ENCODE peak calls at places on chromosomes 11 and 22, in nine cellular contexts. Y, W, L, P, B, H, D, G and X are unnamed samples.
A peak's percentile ranks its signal among the peaks of the same experiment; 100 is the strongest.

GRCh38 chr22:26367402-26368245 is 61.4 kb upstream of the ASPHD2 start:
- DNase-seq in Y (no peak), W (peak; percentile 37), L (peak; percentile 58), P (no peak), B (no peak), H (no peak), D (peak; percentile 20), G (no peak), X (no peak)

GRCh38 chr11:69449320-69450063 is 32.0 kb upstream of the LINC01488 start:
- DNase-seq in Y (peak; percentile 91), W (peak; percentile 51), L (no peak), P (peak; percentile 84), B (no peak), H (no peak), D (peak; percentile 47), G (peak; percentile 65), X (peak; percentile 88)

GRCh38 chr22:30537083-30537731 is 9.3 kb downstream of the SEC14L6 start:
- DNase-seq in Y (no peak), W (no peak), L (no peak), P (no peak), B (no peak), H (no peak), D (no peak), G (no peak), X (no peak)

GRCh38 chr11:34790620-34791019 is 125.6 kb downstream of the APIP start:
- DNase-seq in Y (no peak), W (no peak), L (no peak), P (no peak), B (no peak), H (no peak), D (no peak), G (no peak), X (no peak)

GRCh38 chr11:65150513-65151271 is 16.4 kb upstream of the SYVN1 start:
- DNase-seq in Y (peak; percentile 97), W (peak; percentile 64), L (no peak), P (peak; percentile 96), B (peak; percentile 85), H (peak; percentile 68), D (peak; percentile 86), G (peak; percentile 75), X (peak; percentile 82)

GRCh38 chr11:250740-251299 is 14.0 kb downstream of the PSMD13 start:
- DNase-seq in Y (no peak), W (peak; percentile 59), L (peak; percentile 73), P (peak; percentile 71), B (peak; percentile 79), H (peak; percentile 70), D (peak; percentile 42), G (no peak), X (peak; percentile 89)

GRCh38 chr22:46663436-46664100 is 43.4 kb downstream of the GRAMD4 start:
- DNase-seq in Y (no peak), W (no peak), L (no peak), P (no peak), B (no peak), H (no peak), D (no peak), G (no peak), X (no peak)

GRCh38 chr22:48248901-48249455 is 1486.5 kb downstream of the TBC1D22A start:
- DNase-seq in Y (no peak), W (no peak), L (no peak), P (peak; percentile 21), B (no peak), H (no peak), D (no peak), G (no peak), X (peak; percentile 39)

GRCh38 chr11:7098235-7098832 is 9.5 kb downstream of the RBMXL2 start:
- DNase-seq in Y (no peak), W (peak; percentile 64), L (peak; percentile 54), P (no peak), B (no peak), H (peak; percentile 8), D (peak; percentile 46), G (no peak), X (no peak)

GRCh38 chr11:4071828-4072421 is 22.7 kb upstream of the RRM1 start:
- DNase-seq in Y (no peak), W (no peak), L (peak; percentile 26), P (no peak), B (no peak), H (no peak), D (no peak), G (no peak), X (no peak)

GRCh38 chr11:66579017-66579606 is 10.7 kb upstream of the CTSF start:
- DNase-seq in Y (peak; percentile 82), W (peak; percentile 65), L (peak; percentile 85), P (peak; percentile 88), B (peak; percentile 85), H (peak; percentile 80), D (peak; percentile 77), G (peak; percentile 80), X (peak; percentile 90)

GRCh38 chr11:45921561-45922424 is 663 bp upstream of the LARGE2 start:
- DNase-seq in Y (peak; percentile 86), W (no peak), L (peak; percentile 98), P (peak; percentile 65), B (peak; percentile 61), H (no peak), D (no peak), G (no peak), X (no peak)

GRCh38 chr11:45918331-45918941 is 759 bp upstream of the PEX16 start:
- DNase-seq in Y (peak; percentile 92), W (peak; percentile 63), L (peak; percentile 89), P (peak; percentile 91), B (peak; percentile 92), H (peak; percentile 79), D (peak; percentile 64), G (peak; percentile 88), X (peak; percentile 95)

GRCh38 chr11:45920531-45921477 is 1.7 kb upstream of the LARGE2 start:
- DNase-seq in Y (peak; percentile 22), W (no peak), L (no peak), P (peak; percentile 33), B (no peak), H (no peak), D (no peak), G (no peak), X (peak; percentile 58)

GRCh38 chr11:45919276-45919675 is 1.6 kb upstream of the PEX16 start:
- DNase-seq in Y (peak; percentile 39), W (no peak), L (no peak), P (no peak), B (peak; percentile 40), H (no peak), D (no peak), G (no peak), X (peak; percentile 77)

DNA sequence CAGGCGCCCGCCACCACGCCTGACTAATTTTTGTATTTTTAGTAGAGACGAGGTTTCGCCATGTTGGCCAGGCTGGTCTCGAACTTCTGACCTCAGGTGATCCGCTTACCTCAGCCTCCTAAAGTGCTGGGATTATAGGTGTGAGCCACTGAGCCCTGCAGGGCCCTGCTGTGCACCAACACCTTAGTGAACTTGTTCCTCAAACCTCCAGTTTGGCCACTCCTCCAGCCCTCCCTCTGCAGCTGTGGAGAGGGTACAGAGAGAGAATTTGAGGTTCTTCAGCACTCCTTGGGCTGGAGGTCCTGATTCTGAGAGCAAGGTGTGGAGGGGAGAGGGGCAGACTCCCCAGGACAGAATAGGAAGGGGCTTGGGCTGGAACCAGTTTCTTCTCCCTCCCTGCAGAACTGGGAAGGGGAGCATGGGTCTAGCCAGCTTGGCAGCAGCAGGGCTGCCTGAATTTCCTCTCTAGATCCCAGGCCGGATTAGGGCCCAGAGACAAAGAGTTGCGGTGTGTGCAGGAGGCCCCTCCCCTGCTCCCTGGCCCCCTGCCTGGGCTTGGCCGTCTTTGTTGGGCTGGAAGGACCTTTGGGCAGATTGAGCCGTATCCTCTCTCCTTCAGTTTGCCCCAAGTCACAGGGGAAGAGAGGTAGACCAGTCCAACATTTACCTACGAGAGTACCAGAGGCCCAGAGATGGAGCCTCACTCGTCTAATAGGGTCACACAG is 2.3 kb upstream of the PEX16 start:
- DNase-seq in Y (peak; percentile 30), W (no peak), L (no peak), P (no peak), B (no peak), H (no peak), D (no peak), G (no peak), X (peak; percentile 76)
- H3K4me1 ChIP-seq in Y (peaks cover 3% of the 10 kb centered on the region), W (peaks cover 2% of the 10 kb centered on the region), L (peaks cover 17% of the 10 kb centered on the region), P (peaks cover 31% of the 10 kb centered on the region), B (peaks cover 24% of the 10 kb centered on the region), H (peaks cover 22% of the 10 kb centered on the region), D (no peaks in the 10 kb centered on the region), G (peaks cover 20% of the 10 kb centered on the region), X (peaks cover 20% of the 10 kb centered on the region)

GRCh38 chr22:17501679-17502285 is 61.5 kb upstream of the SLC25A18 start:
- DNase-seq in Y (no peak), W (peak; percentile 86), L (peak; percentile 64), P (no peak), B (no peak), H (peak; percentile 63), D (peak; percentile 66), G (peak; percentile 20), X (no peak)
- TF ChIP-seq CTCF in Y (peak; percentile 53), W (peak; percentile 49), L (peak; percentile 64), P (peak; percentile 44), B (peak; percentile 88), H (peak; percentile 65), D (peak; percentile 75), G (peak; percentile 37), X (peak; percentile 66)

GRCh38 chr11:14538271-14538925 is 18.2 kb upstream of the PSMA1 start:
- DNase-seq in Y (no peak), W (no peak), L (no peak), P (no peak), B (no peak), H (no peak), D (no peak), G (no peak), X (no peak)

GRCh38 chr11:14539867-14540475 is 19.8 kb upstream of the PSMA1 start:
- DNase-seq in Y (no peak), W (peak; percentile 32), L (no peak), P (no peak), B (no peak), H (no peak), D (no peak), G (no peak), X (no peak)

GRCh38 chr11:14538926-14539554 is 18.9 kb upstream of the PSMA1 start:
- DNase-seq in Y (no peak), W (no peak), L (no peak), P (no peak), B (no peak), H (no peak), D (no peak), G (no peak), X (no peak)

GRCh38 chr11:14541180-14541579 is 21.0 kb upstream of the PSMA1 start:
- DNase-seq in Y (no peak), W (peak; percentile 55), L (no peak), P (no peak), B (no peak), H (no peak), D (no peak), G (no peak), X (no peak)

GRCh38 chr11:14537134-14537599 is 17.0 kb upstream of the PSMA1 start:
- DNase-seq in Y (no peak), W (peak; percentile 55), L (peak; percentile 47), P (no peak), B (no peak), H (peak; percentile 61), D (peak; percentile 15), G (no peak), X (no peak)
- H3K4me3 ChIP-seq in Y (no peak overlapping the region), W (no peak overlapping the region), L (no peak overlapping the region), P (no peak overlapping the region), B (no peak overlapping the region), H (no peak overlapping the region), D (no peak overlapping the region), G (no peak overlapping the region), X (no peak overlapping the region)

DNA sequence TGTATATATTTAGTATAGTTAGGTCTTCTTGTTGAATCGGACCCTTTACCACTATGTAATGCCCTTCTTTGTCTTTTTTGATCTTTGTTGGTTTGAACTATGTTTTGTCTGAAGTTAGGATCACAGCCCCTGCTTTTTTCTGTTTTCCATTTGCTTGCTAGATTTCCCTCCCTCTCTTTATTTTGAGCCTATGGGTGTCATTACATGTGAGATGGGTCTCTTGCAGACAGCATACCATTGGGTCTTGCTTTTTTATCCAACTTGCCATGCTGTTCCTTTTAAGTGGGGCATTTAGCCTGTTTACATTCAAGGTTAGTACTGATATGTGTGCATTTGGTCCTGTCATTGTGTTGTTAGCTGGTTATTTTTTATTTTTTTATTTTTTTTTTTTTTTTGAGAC is 224.6 kb downstream of the INSC start:
- DNase-seq in Y (no peak), W (no peak), L (no peak), P (no peak), B (no peak), H (no peak), D (no peak), G (no peak), X (no peak)
- H3K4me1 ChIP-seq in Y (no peaks in the 10 kb centered on the region), W (no peaks in the 10 kb centered on the region), L (no peaks in the 10 kb centered on the region), P (no peaks in the 10 kb centered on the region), B (no peaks in the 10 kb centered on the region), H (no peaks in the 10 kb centered on the region), D (no peaks in the 10 kb centered on the region), G (no peaks in the 10 kb centered on the region), X (no peaks in the 10 kb centered on the region)